ENCODE peak calls at places on chromosome 13, in six cellular contexts. I, S, R, N, Q and K are unnamed samples.

GRCh38 chr13:106210327-106210726 is 325.1 kb downstream of the EFNB2 start:
- DNase-seq in N (no peak), S (no peak), R (no peak), I (no peak), Q (no peak), K (no peak)

GRCh38 chr13:21511841-21512240 is 52.7 kb upstream of the ZDHHC20 start:
- DNase-seq in S (no peak), N (no peak), R (peak), I (no peak), Q (no peak), K (no peak)

GRCh38 chr13:113860051-113860471 is 3.8 kb downstream of the GAS6 start:
- DNase-seq in N (no peak), Q (no peak), S (no peak), I (no peak), R (no peak), K (no peak)

GRCh38 chr13:111325941-111326620 is 5.6 kb downstream of the TEX29 start:
- DNase-seq in N (no peak), Q (no peak), I (no peak), S (no peak), R (no peak), K (no peak)

GRCh38 chr13:39202746-39203145 is 164.5 kb downstream of the NHLRC3 start:
- DNase-seq in I (no peak), N (no peak), S (no peak), R (no peak), Q (no peak), K (no peak)

GRCh38 chr13:107276936-107277335 is 709.0 kb upstream of the ARGLU1 start:
- DNase-seq in S (no peak), N (no peak), I (no peak), R (no peak), Q (no peak), K (no peak)

GRCh38 chr13:66829803-66830202 is 400.3 kb downstream of the PCDH9 start:
- DNase-seq in Q (no peak), N (no peak), I (no peak), R (no peak), S (no peak), K (no peak)

GRCh38 chr13:57640582-57640981 is 9.0 kb downstream of the PCDH17 start:
- DNase-seq in S (no peak), N (no peak), Q (no peak), R (no peak), I (no peak), K (no peak)

GRCh38 chr13:44470623-44471562 is 97.3 kb downstream of the SERP2 start:
- DNase-seq in I (no peak), S (no peak), N (no peak), Q (no peak), R (peak), K (peak)